ENCODE peak calls at places on chromosomes 5 and 9, in ten cellular contexts. O is CD8-positive, alpha-beta T cell; E is colonic mucosa; X is transverse colon; B is uterus; C is CD8-positive, alpha-beta memory T cell; H is IMR-90; F is Peyer's patch; S is trophoblast cell; Z is SJSA1. D is an unnamed sample. For H3K9me3, the result is how much of the 10 kb centered on the place peaks cover.

GRCh38 chr5:100803391-100803790 is 99.7 kb downstream of the ST8SIA4 start:
- DNase-seq in B (no peak), C (no peak), O (no peak), H (peak), X (no peak), E (no peak), Z (no peak), F (no peak), S (no peak), D (no peak)

GRCh38 chr9:29799227-29799626 is 2225.9 kb upstream of the C9orf72 start:
- DNase-seq in F (no peak), E (no peak), B (no peak), S (no peak), C (no peak), H (no peak), X (no peak), O (no peak), Z (no peak), D (no peak)

GRCh38 chr9:98375138-98375726 is 119.8 kb upstream of the TBC1D2 start:
- DNase-seq in B (no peak), O (no peak), C (no peak), Z (no peak), S (peak), F (peak), X (no peak), H (peak), E (no peak), D (no peak)

GRCh38 chr5:91224969-91225368 is 158.1 kb downstream of the ARRDC3 start:
- DNase-seq in C (no peak), O (no peak), F (no peak), H (no peak), S (no peak), X (no peak), B (no peak), Z (no peak), E (no peak), D (no peak)

GRCh38 chr9:125166762-125167161 is 22.8 kb downstream of the PPP6C start:
- DNase-seq in E (no peak), F (no peak), S (no peak), X (no peak), C (no peak), H (no peak), Z (no peak), B (no peak), O (no peak), D (no peak)

GRCh38 chr5:32309766-32310165 is 3.0 kb downstream of the MTMR12 start:
- DNase-seq in C (no peak), X (no peak), O (no peak), E (no peak), F (no peak), H (no peak), S (no peak), Z (no peak), B (no peak), D (no peak)

GRCh38 chr5:34012791-34013190 is 4.9 kb upstream of the AMACR start:
- DNase-seq in F (no peak), Z (no peak), S (no peak), H (peak), C (no peak), O (no peak), X (no peak), B (no peak), E (no peak), D (no peak)

GRCh38 chr5:108727639-108728565 is 19.8 kb upstream of the FER start:
- DNase-seq in H (peak), Z (peak), B (peak), E (peak), X (peak), C (peak), O (peak), S (peak), F (peak), D (peak)

GRCh38 chr5:67879619-67880357 is 335.8 kb upstream of the PIK3R1 start:
- DNase-seq in Z (no peak), C (no peak), F (no peak), S (no peak), E (no peak), X (no peak), H (no peak), O (no peak), B (no peak), D (no peak)

GRCh38 chr9:124008307-124008854 is 3.2 kb upstream of the LHX2 start:
- DNase-seq in F (no peak), O (no peak), Z (no peak), X (no peak), B (no peak), E (no peak), H (no peak), C (no peak), S (no peak), D (no peak)

GRCh38 chr9:65432722-65433323 is 147.8 kb upstream of the FOXD4L5 start:
- DNase-seq in X (no peak), S (no peak), C (no peak), Z (no peak), B (no peak), E (no peak), F (no peak), H (no peak), O (no peak), D (no peak)
- H3K9me3 ChIP-seq in X (under half), S (under half), C (under half), Z (under half), B (under half), E (under half), F (under half), H (under half), O (under half), D (under half)

GRCh38 chr5:189976-190365 is 1.3 kb upstream of the LRRC14B start:
- DNase-seq in F (no peak), E (no peak), O (no peak), B (no peak), S (no peak), Z (no peak), X (no peak), C (no peak), H (no peak), D (no peak)

GRCh38 chr5:187617-188451 is 3.5 kb upstream of the LRRC14B start:
- DNase-seq in O (no peak), C (no peak), H (no peak), X (no peak), B (no peak), S (no peak), F (no peak), Z (no peak), E (no peak), D (no peak)

GRCh38 chr5:188488-189481 is 2.5 kb upstream of the LRRC14B start:
- DNase-seq in F (peak), C (peak), X (peak), O (peak), H (peak), E (peak), B (peak), S (peak), Z (peak), D (peak)

GRCh38 chr5:190366-191035 is 794 bp upstream of the LRRC14B start:
- DNase-seq in Z (no peak), H (no peak), B (no peak), F (no peak), S (no peak), O (no peak), C (no peak), X (no peak), E (no peak), D (peak)

DNA sequence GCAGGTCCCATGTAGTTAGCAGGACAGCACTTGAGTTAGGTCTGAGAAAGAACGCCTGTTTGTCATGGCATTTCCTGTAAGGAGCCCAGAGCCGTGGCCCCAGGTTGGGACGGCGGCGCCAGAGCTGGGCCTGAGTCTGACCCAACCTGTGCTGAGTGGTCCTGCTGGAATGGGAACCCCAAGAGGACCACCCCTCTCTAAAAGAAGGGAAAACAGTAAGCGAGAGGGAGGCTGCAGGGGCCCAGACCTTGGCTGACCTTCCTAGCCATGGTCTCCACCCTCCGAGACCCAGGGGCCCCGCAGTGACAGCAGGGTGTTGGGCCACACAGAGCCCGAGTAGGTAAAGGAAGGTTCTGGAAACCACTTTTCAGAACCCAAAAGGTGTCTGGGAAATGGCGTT is 1.8 kb upstream of the LRRC14B start:
- DNase-seq in C (no peak), O (no peak), F (no peak), S (no peak), E (no peak), X (no peak), Z (no peak), B (no peak), H (no peak), D (no peak)
- H3K4me3 ChIP-seq in C (no peak), O (no peak), F (no peak), S (no peak), E (no peak), X (no peak), Z (no peak), B (no peak), H (no peak), D (no peak)

GRCh38 chr5:3343211-3343610 is 252.4 kb upstream of the IRX1 start:
- DNase-seq in O (no peak), E (no peak), H (no peak), Z (no peak), S (no peak), F (no peak), B (no peak), X (no peak), C (no peak), D (no peak)

GRCh38 chr5:3343911-3344310 is 251.7 kb upstream of the IRX1 start:
- DNase-seq in C (no peak), O (no peak), B (no peak), E (no peak), X (no peak), F (no peak), H (no peak), S (no peak), Z (no peak), D (no peak)

GRCh38 chr5:3346111-3346820 is 249.4 kb upstream of the IRX1 start:
- DNase-seq in H (no peak), S (no peak), B (no peak), X (no peak), E (peak), C (no peak), Z (peak), O (no peak), F (no peak), D (no peak)

GRCh38 chr5:3345195-3345594 is 250.4 kb upstream of the IRX1 start:
- DNase-seq in C (no peak), O (no peak), F (no peak), X (no peak), S (no peak), B (no peak), H (no peak), Z (peak), E (no peak), D (no peak)

DNA sequence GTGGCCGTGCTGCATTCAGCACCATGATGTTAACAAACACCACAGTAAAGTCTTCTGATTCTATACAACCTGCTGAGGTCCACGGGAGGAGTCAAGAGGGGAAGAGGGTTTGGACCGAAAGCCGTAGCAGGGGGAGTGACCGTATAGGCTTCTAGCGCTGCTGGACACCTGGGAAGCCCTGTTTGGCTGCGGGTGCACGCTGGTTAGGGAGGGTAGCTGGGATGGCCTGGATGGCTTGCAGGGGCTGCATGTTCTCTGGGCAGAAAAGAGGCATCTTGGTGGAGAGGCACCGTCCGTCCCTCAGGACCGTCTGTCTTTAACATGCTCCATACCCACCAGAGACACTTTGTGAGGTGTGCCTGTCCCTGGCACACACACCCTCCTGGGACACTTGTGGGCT is 251.0 kb upstream of the IRX1 start:
- DNase-seq in E (no peak), Z (no peak), O (no peak), B (no peak), C (no peak), X (no peak), S (no peak), F (no peak), H (no peak), D (no peak)
- H3K9me3 ChIP-seq in E (under half), Z (under half), O (under half), B (under half), C (under half), X (under half), S (under half), F (under half), H (under half), D (under half)

DNA sequence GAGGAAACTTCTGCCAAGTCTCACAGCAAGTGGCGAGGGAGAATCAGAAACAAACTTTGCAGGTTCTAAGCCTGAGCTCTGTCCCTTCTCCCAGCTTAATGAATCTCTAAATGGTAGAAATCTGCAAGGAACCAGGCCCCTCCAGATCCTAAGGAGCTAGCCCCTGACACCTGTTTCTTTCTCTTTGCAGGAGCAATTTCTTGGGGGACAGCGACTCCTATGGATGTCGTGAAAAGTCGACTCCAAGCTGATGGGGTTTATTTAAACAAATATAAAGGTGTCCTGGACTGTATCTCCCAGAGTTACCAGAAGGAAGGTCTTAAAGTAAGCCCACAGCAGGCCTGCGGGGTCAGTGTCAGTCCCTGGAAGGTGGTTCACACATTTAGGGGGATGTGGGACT is 21.8 kb downstream of the IL9 start:
- DNase-seq in Z (no peak), E (no peak), C (no peak), X (no peak), B (no peak), F (no peak), O (no peak), H (no peak), S (no peak), D (no peak)
- H3K4me3 ChIP-seq in Z (no peak), E (no peak), C (no peak), X (no peak), B (no peak), F (no peak), O (no peak), H (no peak), S (no peak), D (no peak)

GRCh38 chr9:102972780-102973179 is 22.4 kb upstream of the CYLC2 start:
- DNase-seq in C (no peak), F (no peak), H (no peak), B (no peak), O (no peak), S (no peak), Z (no peak), E (no peak), X (no peak), D (no peak)
- H3K9me3 ChIP-seq in C (under half), F (under half), H (under half), B (under half), O (under half), S (under half), Z (under half), E (under half), X (under half), D (under half)